ENCODE peak calls at places on chromosomes 6 and 20, in eight cellular contexts. One of them, this sample, is unnamed.

GRCh38 chr6:158174514-158174913 is 6.4 kb downstream of the GTF2H5 start:
- DNase-seq in HCT116: no peak
- DNase-seq in K562: no peak
- DNase-seq in GM12878: no peak
- DNase-seq in stomach: no peak
- DNase-seq in sigmoid colon: no peak
- DNase-seq in HepG2: no peak
- DNase-seq in H1: no peak
- DNase-seq in this sample: peak

GRCh38 chr6:148323344-148323743 is 19.3 kb upstream of the SASH1 start:
- DNase-seq in HCT116: no peak
- DNase-seq in K562: no peak
- DNase-seq in GM12878: no peak
- DNase-seq in stomach: no peak
- DNase-seq in sigmoid colon: no peak
- DNase-seq in HepG2: no peak
- DNase-seq in H1: no peak
- DNase-seq in this sample: no peak

GRCh38 chr6:109295109-109295765 is 87.0 kb downstream of the CD164 start:
- DNase-seq in HCT116: no peak
- DNase-seq in K562: peak
- DNase-seq in GM12878: no peak
- DNase-seq in stomach: no peak
- DNase-seq in sigmoid colon: no peak
- DNase-seq in HepG2: peak
- DNase-seq in H1: no peak
- DNase-seq in this sample: no peak

GRCh38 chr6:108941867-108942266 is 93.6 kb downstream of the ARMC2 start:
- DNase-seq in HCT116: no peak
- DNase-seq in K562: no peak
- DNase-seq in GM12878: no peak
- DNase-seq in stomach: no peak
- DNase-seq in sigmoid colon: no peak
- DNase-seq in HepG2: no peak
- DNase-seq in H1: no peak
- DNase-seq in this sample: no peak

GRCh38 chr6:32190054-32190945 is at the start of gene PBX2:
- DNase-seq in HCT116: peak
- DNase-seq in K562: peak
- DNase-seq in GM12878: peak
- DNase-seq in stomach: peak
- DNase-seq in sigmoid colon: peak
- DNase-seq in HepG2: peak
- DNase-seq in H1: peak
- DNase-seq in this sample: peak

GRCh38 chr20:58690351-58690750 is 2.2 kb upstream of the NPEPL1 start:
- DNase-seq in HCT116: no peak
- DNase-seq in K562: no peak
- DNase-seq in GM12878: no peak
- DNase-seq in stomach: no peak
- DNase-seq in sigmoid colon: no peak
- DNase-seq in HepG2: no peak
- DNase-seq in H1: no peak
- DNase-seq in this sample: no peak

GRCh38 chr6:109515781-109516409 is 32.9 kb upstream of the ZBTB24 start:
- DNase-seq in HCT116: no peak
- DNase-seq in K562: no peak
- DNase-seq in GM12878: no peak
- DNase-seq in stomach: no peak
- DNase-seq in sigmoid colon: no peak
- DNase-seq in HepG2: no peak
- DNase-seq in H1: no peak
- DNase-seq in this sample: no peak

GRCh38 chr6:117414770-117415169 is 11.0 kb downstream of the ROS1 start:
- DNase-seq in HCT116: no peak
- DNase-seq in K562: no peak
- DNase-seq in GM12878: no peak
- DNase-seq in stomach: no peak
- DNase-seq in sigmoid colon: no peak
- DNase-seq in HepG2: peak
- DNase-seq in H1: no peak
- DNase-seq in this sample: no peak

GRCh38 chr20:54167909-54168872 is 5.6 kb downstream of the CYP24A1 start:
- DNase-seq in HCT116: peak
- DNase-seq in K562: peak
- DNase-seq in GM12878: no peak
- DNase-seq in stomach: no peak
- DNase-seq in sigmoid colon: no peak
- DNase-seq in HepG2: peak
- DNase-seq in H1: no peak
- DNase-seq in this sample: no peak

GRCh38 chr6:87714093-87714809 is 12.2 kb upstream of the AKIRIN2 start:
- DNase-seq in HCT116: no peak
- DNase-seq in K562: no peak
- DNase-seq in GM12878: no peak
- DNase-seq in stomach: no peak
- DNase-seq in sigmoid colon: no peak
- DNase-seq in HepG2: no peak
- DNase-seq in H1: peak
- DNase-seq in this sample: no peak

GRCh38 chr6:74070091-74070490 is 374.1 kb downstream of the CD109 start:
- DNase-seq in HCT116: no peak
- DNase-seq in K562: no peak
- DNase-seq in GM12878: no peak
- DNase-seq in stomach: no peak
- DNase-seq in sigmoid colon: no peak
- DNase-seq in HepG2: no peak
- DNase-seq in H1: no peak
- DNase-seq in this sample: no peak

GRCh38 chr20:34983995-34984735 is 28.5 kb downstream of the MYH7B start:
- DNase-seq in HCT116: no peak
- DNase-seq in K562: no peak
- DNase-seq in GM12878: no peak
- DNase-seq in stomach: no peak
- DNase-seq in sigmoid colon: no peak
- DNase-seq in HepG2: no peak
- DNase-seq in H1: peak
- DNase-seq in this sample: no peak

GRCh38 chr20:43681991-43682410 is 15.1 kb downstream of the MYBL2 start:
- DNase-seq in HCT116: no peak
- DNase-seq in K562: no peak
- DNase-seq in GM12878: peak
- DNase-seq in stomach: no peak
- DNase-seq in sigmoid colon: no peak
- DNase-seq in HepG2: no peak
- DNase-seq in H1: no peak
- DNase-seq in this sample: no peak

GRCh38 chr20:24868959-24869358 is 80.1 kb upstream of the CST7 start:
- DNase-seq in HCT116: no peak
- DNase-seq in K562: no peak
- DNase-seq in GM12878: no peak
- DNase-seq in stomach: no peak
- DNase-seq in sigmoid colon: no peak
- DNase-seq in HepG2: no peak
- DNase-seq in H1: no peak
- DNase-seq in this sample: no peak

GRCh38 chr6:130975325-130975724 is 87.7 kb downstream of the EPB41L2 start:
- DNase-seq in HCT116: no peak
- DNase-seq in K562: no peak
- DNase-seq in GM12878: no peak
- DNase-seq in stomach: no peak
- DNase-seq in sigmoid colon: no peak
- DNase-seq in HepG2: no peak
- DNase-seq in H1: no peak
- DNase-seq in this sample: no peak

GRCh38 chr6:114747995-114748625 is 405.3 kb upstream of the HS3ST5 start:
- DNase-seq in HCT116: peak
- DNase-seq in K562: peak
- DNase-seq in GM12878: no peak
- DNase-seq in stomach: peak
- DNase-seq in sigmoid colon: no peak
- DNase-seq in HepG2: peak
- DNase-seq in H1: no peak
- DNase-seq in this sample: no peak

GRCh38 chr6:110415297-110415916 is at the start of gene DDO:
- DNase-seq in HCT116: no peak
- DNase-seq in K562: peak
- DNase-seq in GM12878: no peak
- DNase-seq in stomach: peak
- DNase-seq in sigmoid colon: peak
- DNase-seq in HepG2: peak
- DNase-seq in H1: no peak
- DNase-seq in this sample: peak

GRCh38 chr6:169998457-169998856 is 247.0 kb downstream of the ERMARD start:
- DNase-seq in HCT116: no peak
- DNase-seq in K562: no peak
- DNase-seq in GM12878: no peak
- DNase-seq in stomach: no peak
- DNase-seq in sigmoid colon: peak
- DNase-seq in HepG2: no peak
- DNase-seq in H1: no peak
- DNase-seq in this sample: no peak

GRCh38 chr6:16637635-16638034 is 123.6 kb downstream of the ATXN1 start:
- DNase-seq in HCT116: no peak
- DNase-seq in K562: no peak
- DNase-seq in GM12878: no peak
- DNase-seq in stomach: no peak
- DNase-seq in sigmoid colon: no peak
- DNase-seq in HepG2: no peak
- DNase-seq in H1: no peak
- DNase-seq in this sample: no peak

GRCh38 chr6:89680150-89680549 is 41.6 kb upstream of the LYRM2 start:
- DNase-seq in HCT116: no peak
- DNase-seq in K562: no peak
- DNase-seq in GM12878: no peak
- DNase-seq in stomach: no peak
- DNase-seq in sigmoid colon: no peak
- DNase-seq in HepG2: no peak
- DNase-seq in H1: no peak
- DNase-seq in this sample: no peak

DNA sequence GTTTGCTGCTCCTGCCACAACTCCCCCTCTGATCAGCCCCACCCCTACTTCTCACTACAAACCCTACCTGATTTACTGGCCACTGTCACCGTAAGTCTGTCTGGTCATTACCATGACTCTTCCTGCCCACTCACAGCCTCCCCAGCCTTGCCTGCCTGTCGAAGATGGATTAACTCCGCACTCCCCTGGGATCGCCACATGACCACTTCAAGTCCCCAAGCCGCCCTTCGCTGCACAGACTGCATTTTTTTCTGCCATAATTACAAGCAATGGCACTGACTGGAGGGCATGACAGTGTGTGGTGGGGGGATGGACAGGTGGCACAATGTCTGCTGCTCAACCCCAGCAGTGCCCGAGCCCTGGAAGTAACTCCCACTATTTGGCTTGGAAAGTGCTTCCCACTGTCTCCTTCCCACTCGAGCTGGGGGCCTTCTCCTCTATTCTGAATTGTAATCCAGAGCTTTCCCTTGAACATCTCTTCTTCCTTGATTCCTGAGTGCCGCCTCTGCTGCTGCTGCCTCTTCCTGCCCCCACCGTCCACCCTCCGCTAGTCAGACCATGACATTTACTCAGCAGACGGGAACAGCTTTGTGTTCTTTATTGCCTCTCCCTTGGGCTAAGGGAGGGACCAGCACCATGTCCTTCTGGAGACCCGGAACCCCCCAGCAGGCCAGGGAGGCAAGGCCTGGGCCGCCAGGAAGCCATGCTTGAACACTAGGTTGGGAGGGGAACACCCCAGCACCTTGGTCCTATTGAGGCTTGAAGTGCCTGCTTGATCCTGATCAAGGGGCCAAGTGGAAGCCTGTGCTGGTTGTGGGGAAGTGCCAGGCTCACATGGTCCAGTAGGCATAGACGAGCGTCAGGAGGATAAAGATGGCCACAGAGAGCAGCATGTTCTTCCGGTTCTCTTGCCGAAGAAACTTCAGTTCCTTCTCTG is 17.1 kb downstream of the CCDC167 start:
- DNase-seq in HCT116: no peak
- DNase-seq in K562: no peak
- DNase-seq in GM12878: no peak
- DNase-seq in stomach: no peak
- DNase-seq in sigmoid colon: no peak
- DNase-seq in HepG2: no peak
- DNase-seq in H1: no peak
- DNase-seq in this sample: no peak
- H3K4me3 ChIP-seq in HCT116: no peak
- H3K4me3 ChIP-seq in K562: no peak
- H3K4me3 ChIP-seq in GM12878: no peak
- H3K4me3 ChIP-seq in stomach: no peak
- H3K4me3 ChIP-seq in sigmoid colon: no peak
- H3K4me3 ChIP-seq in HepG2: no peak
- H3K4me3 ChIP-seq in H1: no peak
- H3K4me3 ChIP-seq in this sample: no peak

DNA sequence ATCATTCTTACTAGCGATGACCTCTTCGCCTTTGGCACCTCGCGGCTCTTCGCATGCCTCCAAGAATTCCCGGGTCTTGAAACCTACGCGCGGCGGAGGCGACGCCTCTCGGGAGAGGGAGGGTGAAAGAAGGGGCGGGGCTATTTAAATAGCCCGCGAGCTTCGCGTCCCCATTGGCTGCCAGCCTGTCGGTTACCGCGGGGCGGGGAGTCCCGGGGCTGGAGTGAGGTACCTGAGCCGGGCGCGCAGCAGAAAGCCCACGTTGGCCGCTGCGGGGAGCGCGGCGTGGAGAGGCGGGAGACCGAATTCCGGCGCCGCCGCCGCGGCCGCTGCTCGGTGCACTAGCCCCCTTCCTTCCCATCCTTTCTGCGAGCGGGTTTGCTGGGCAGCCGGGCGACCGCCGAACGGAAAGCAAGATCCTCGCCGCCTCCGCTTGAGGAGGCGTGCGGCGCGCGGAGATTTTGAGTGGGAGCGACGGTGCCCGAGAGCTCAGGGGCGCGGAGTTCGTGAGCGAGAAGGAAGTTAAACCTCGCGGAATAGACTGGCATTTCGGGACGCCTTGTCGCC is at the start of gene BMP6:
- DNase-seq in HCT116: peak
- DNase-seq in K562: peak
- DNase-seq in GM12878: no peak
- DNase-seq in stomach: peak
- DNase-seq in sigmoid colon: peak
- DNase-seq in HepG2: peak
- DNase-seq in H1: peak
- DNase-seq in this sample: peak
- TF ChIP-seq POLR2A in HCT116: no peak
- TF ChIP-seq POLR2A in K562: no peak
- TF ChIP-seq POLR2A in GM12878: no peak
- TF ChIP-seq POLR2A in stomach: no peak
- TF ChIP-seq POLR2A in sigmoid colon: no peak
- TF ChIP-seq POLR2A in HepG2: no peak
- TF ChIP-seq POLR2A in H1: no peak
- TF ChIP-seq POLR2A in this sample: no peak

GRCh38 chr20:44733341-44734069 is 12.2 kb upstream of the KCNK15 start:
- DNase-seq in HCT116: peak
- DNase-seq in K562: peak
- DNase-seq in GM12878: no peak
- DNase-seq in stomach: peak
- DNase-seq in sigmoid colon: peak
- DNase-seq in HepG2: peak
- DNase-seq in H1: peak
- DNase-seq in this sample: peak
- TF ChIP-seq POLR2AphosphoS5 in HCT116: no peak
- TF ChIP-seq POLR2AphosphoS5 in K562: no peak
- TF ChIP-seq POLR2AphosphoS5 in GM12878: no peak
- TF ChIP-seq POLR2AphosphoS5 in stomach: peak
- TF ChIP-seq POLR2AphosphoS5 in sigmoid colon: no peak
- TF ChIP-seq POLR2AphosphoS5 in HepG2: no peak
- TF ChIP-seq POLR2AphosphoS5 in H1: no peak
- TF ChIP-seq POLR2AphosphoS5 in this sample: no peak

GRCh38 chr6:11714116-11714797 is 64.3 kb downstream of the ADTRP start:
- DNase-seq in HCT116: no peak
- DNase-seq in K562: no peak
- DNase-seq in GM12878: peak
- DNase-seq in stomach: no peak
- DNase-seq in sigmoid colon: no peak
- DNase-seq in HepG2: no peak
- DNase-seq in H1: no peak
- DNase-seq in this sample: no peak
- H3K4me3 ChIP-seq in HCT116: no peak
- H3K4me3 ChIP-seq in K562: no peak
- H3K4me3 ChIP-seq in GM12878: no peak
- H3K4me3 ChIP-seq in stomach: no peak
- H3K4me3 ChIP-seq in sigmoid colon: no peak
- H3K4me3 ChIP-seq in HepG2: no peak
- H3K4me3 ChIP-seq in H1: no peak
- H3K4me3 ChIP-seq in this sample: no peak

This sample was measured in breast epithelium.